ENCODE peak calls at places on chromosomes 16 and 17, in six cellular contexts. N is tibial nerve, O is prostate gland, A is AG04449, V is heart right ventricle, T is dorsolateral prefrontal cortex. G is an unnamed sample.

GRCh38 chr17:39110435-39111136 is 40.9 kb downstream of the PLXDC1 start:
- DNase-seq in N (no peak), O (no peak), A (no peak), V (no peak), T (no peak), G (no peak)

GRCh38 chr17:57915532-57915931 is 39.7 kb downstream of the CUEDC1 start:
- DNase-seq in N (no peak), O (no peak), A (no peak), V (no peak), T (no peak), G (no peak)

GRCh38 chr16:81708459-81709368 is 70.4 kb upstream of the PLCG2 start:
- DNase-seq in N (no peak), O (no peak), A (no peak), V (no peak), T (peak; percentile 57), G (no peak)

GRCh38 chr17:5237541-5238016 is 2.9 kb upstream of the SCIMP start:
- DNase-seq in N (peak; percentile 55), O (peak; percentile 36), A (no peak), V (peak; percentile 30), T (peak; percentile 36), G (peak; percentile 37)

GRCh38 chr17:44278006-44278405 is 10.1 kb upstream of the SLC4A1 start:
- DNase-seq in N (no peak), O (no peak), A (no peak), V (no peak), T (no peak), G (no peak)

GRCh38 chr17:7347630-7348477 is 4.1 kb upstream of the KCTD11 start:
- DNase-seq in N (no peak), O (no peak), A (no peak), V (no peak), T (no peak), G (no peak)

GRCh38 chr17:4881761-4882555 is 17.4 kb upstream of the C17orf107 start:
- DNase-seq in N (no peak), O (peak; percentile 74), A (no peak), V (peak; percentile 51), T (peak; percentile 74), G (peak; percentile 29)

GRCh38 chr17:10705727-10706126 is 8.3 kb downstream of the ADPRM start:
- DNase-seq in N (no peak), O (no peak), A (no peak), V (no peak), T (no peak), G (no peak)

GRCh38 chr16:55672471-55672870 is 16.7 kb downstream of the SLC6A2 start:
- DNase-seq in N (peak; percentile 28), O (no peak), A (no peak), V (peak; percentile 58), T (no peak), G (no peak)

GRCh38 chr16:64450170-64450569 is 671.7 kb downstream of the CDH11 start:
- DNase-seq in N (no peak), O (no peak), A (no peak), V (no peak), T (no peak), G (no peak)

GRCh38 chr16:59210955-59211541 is 476.9 kb upstream of the GOT2 start:
- DNase-seq in N (peak; percentile 41), O (peak; percentile 8), A (peak; percentile 67), V (peak; percentile 17), T (no peak), G (peak; percentile 83)

GRCh38 chr16:57335361-57335760 is 23.2 kb upstream of the CCL22 start:
- DNase-seq in N (no peak), O (no peak), A (no peak), V (no peak), T (no peak), G (no peak)

GRCh38 chr17:1752425-1752941 is 9.4 kb upstream of the SERPINF1 start:
- DNase-seq in N (no peak), O (no peak), A (no peak), V (no peak), T (no peak), G (no peak)

GRCh38 chr16:1884155-1884760 is 12.3 kb upstream of the MEIOB start:
- DNase-seq in N (no peak), O (no peak), A (no peak), V (no peak), T (no peak), G (no peak)

GRCh38 chr16:57169327-57169726 is 16.5 kb downstream of the PSME3IP1 start:
- DNase-seq in N (no peak), O (no peak), A (no peak), V (no peak), T (no peak), G (peak; percentile 53)

GRCh38 chr17:9802294-9802693 is 10.9 kb upstream of the DHRS7C start:
- DNase-seq in N (no peak), O (no peak), A (no peak), V (no peak), T (no peak), G (no peak)

GRCh38 chr16:20867585-20867984 is 32.6 kb downstream of the DCUN1D3 start:
- DNase-seq in N (no peak), O (no peak), A (no peak), V (no peak), T (no peak), G (no peak)

GRCh38 chr16:3035972-3036725 is 595 bp downstream of the BICDL2 start:
- DNase-seq in N (no peak), O (no peak), A (no peak), V (no peak), T (no peak), G (no peak)
- H3K4me3 ChIP-seq in N (no peak overlapping the region), O (peak overlapping the region; percentile 51), A (no peak overlapping the region), V (no peak overlapping the region), T (no peak overlapping the region), G (no peak overlapping the region)

DNA sequence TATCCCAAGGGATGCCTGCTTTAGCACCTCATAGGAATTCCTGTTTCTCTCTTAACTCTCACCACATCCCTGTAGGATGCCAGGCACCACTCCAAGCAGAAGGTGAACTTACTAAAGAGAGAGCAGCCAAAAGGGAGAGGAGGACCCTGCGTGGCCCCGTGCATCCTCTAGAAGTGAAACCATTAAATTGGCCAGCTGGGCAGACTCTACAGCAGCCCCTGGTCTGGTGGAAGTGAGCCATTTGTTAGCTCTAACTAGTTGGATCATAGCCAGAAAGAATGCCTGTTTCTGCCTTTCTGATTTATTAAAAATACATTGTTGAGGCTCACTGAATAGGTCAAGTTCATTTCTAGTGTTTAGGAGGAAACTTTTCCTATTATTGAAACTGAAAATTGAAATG is 22.3 kb downstream of the TMEM11 start:
- DNase-seq in N (no peak), O (no peak), A (no peak), V (no peak), T (no peak), G (no peak)
- H3K4me3 ChIP-seq in N (no peak overlapping the region), O (no peak overlapping the region), A (no peak overlapping the region), V (no peak overlapping the region), T (no peak overlapping the region), G (no peak overlapping the region)

GRCh38 chr17:61468263-61468907 is 16.2 kb downstream of the TBX4 start:
- DNase-seq in N (no peak), O (no peak), A (no peak), V (no peak), T (no peak), G (no peak)
- H3K4me3 ChIP-seq in N (no peak overlapping the region), O (no peak overlapping the region), A (no peak overlapping the region), V (no peak overlapping the region), T (no peak overlapping the region), G (no peak overlapping the region)

DNA sequence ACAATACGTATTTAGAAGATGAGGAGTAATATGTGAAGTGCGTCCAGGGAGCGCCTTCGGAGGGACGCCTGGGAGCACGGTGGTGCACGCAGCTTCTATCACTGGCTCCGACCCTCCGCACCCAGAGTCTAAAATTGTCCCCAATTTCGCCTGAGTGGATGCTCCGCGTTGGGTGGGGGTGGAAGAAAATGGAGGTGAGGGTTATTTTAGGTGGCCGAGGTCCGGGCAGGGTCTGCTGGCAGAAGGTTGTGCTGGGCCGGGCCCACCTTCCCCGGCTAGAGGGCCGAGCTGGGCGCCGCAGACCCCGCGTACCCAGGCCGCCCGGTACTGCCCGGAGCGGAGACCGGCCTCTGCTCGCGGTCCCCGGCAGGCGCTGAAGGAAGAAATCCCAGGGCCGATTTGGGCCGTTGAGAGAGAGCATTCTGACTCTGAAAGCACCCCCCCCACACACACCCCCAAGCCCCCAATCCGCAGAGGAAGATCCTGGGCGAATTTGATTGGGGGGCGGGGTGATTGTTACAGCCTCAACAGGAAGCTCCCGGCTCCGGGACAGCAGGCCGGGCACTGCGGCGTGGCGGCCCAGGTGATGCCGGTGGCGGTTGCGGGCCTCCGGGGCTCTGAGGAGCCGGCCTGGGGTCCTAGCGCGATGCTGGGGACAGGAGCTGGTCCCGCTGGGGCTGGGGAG is 3.1 kb downstream of the BAHCC1 start:
- DNase-seq in N (no peak), O (no peak), A (no peak), V (no peak), T (no peak), G (no peak)
- H3K4me3 ChIP-seq in N (peak overlapping the region; percentile 89), O (peak overlapping the region; percentile 74), A (peak overlapping the region; percentile 62), V (peak overlapping the region; percentile 75), T (peak overlapping the region; percentile 89), G (peak overlapping the region; percentile 87)